ENCODE peak calls at places on chromosomes 12 and 14, in five cellular contexts. One of them, this sample, is unnamed.

GRCh38 chr14:53019391-53019790 is 68.5 kb upstream of the FERMT2 start:
- DNase-seq in A549: no peak
- DNase-seq in astrocyte: no peak
- DNase-seq in GM12878: no peak
- DNase-seq in GM13977: no peak
- DNase-seq in this sample: no peak

GRCh38 chr12:78018146-78018910 is 187.6 kb downstream of the NAV3 start:
- DNase-seq in A549: no peak
- DNase-seq in astrocyte: peak; percentile 72
- DNase-seq in GM12878: no peak
- DNase-seq in GM13977: no peak
- DNase-seq in this sample: peak; percentile 71

GRCh38 chr12:84161296-84161695 is 751.3 kb downstream of the SLC6A15 start:
- DNase-seq in A549: no peak
- DNase-seq in astrocyte: no peak
- DNase-seq in GM12878: no peak
- DNase-seq in GM13977: no peak
- DNase-seq in this sample: no peak

GRCh38 chr12:102480401-102480800 is at the start of gene IGF1:
- DNase-seq in A549: no peak
- DNase-seq in astrocyte: peak; percentile 58
- DNase-seq in GM12878: no peak
- DNase-seq in GM13977: no peak
- DNase-seq in this sample: peak; percentile 70

GRCh38 chr12:107400686-107401447 is 284.7 kb upstream of the PWP1 start:
- DNase-seq in A549: no peak
- DNase-seq in astrocyte: peak; percentile 59
- DNase-seq in GM12878: no peak
- DNase-seq in GM13977: no peak
- DNase-seq in this sample: peak; percentile 78

GRCh38 chr14:61720302-61720677 is 25.0 kb downstream of the HIF1A start:
- DNase-seq in A549: no peak
- DNase-seq in astrocyte: peak; percentile 39
- DNase-seq in GM12878: no peak
- DNase-seq in GM13977: no peak
- DNase-seq in this sample: no peak

GRCh38 chr12:124466200-124467128 is 100.9 kb downstream of the NCOR2 start:
- DNase-seq in A549: no peak
- DNase-seq in astrocyte: peak; percentile 24
- DNase-seq in GM12878: no peak
- DNase-seq in GM13977: peak; percentile 89
- DNase-seq in this sample: no peak

GRCh38 chr12:60059180-60059579 is 463.4 kb downstream of the SLC16A7 start:
- DNase-seq in A549: no peak
- DNase-seq in astrocyte: no peak
- DNase-seq in GM12878: no peak
- DNase-seq in GM13977: no peak
- DNase-seq in this sample: no peak

GRCh38 chr14:100542619-100543205 is 44.5 kb downstream of the BEGAIN start:
- DNase-seq in A549: no peak
- DNase-seq in astrocyte: no peak
- DNase-seq in GM12878: no peak
- DNase-seq in GM13977: no peak
- DNase-seq in this sample: no peak

GRCh38 chr12:113314121-113314529 is 20.8 kb downstream of the SLC8B1 start:
- DNase-seq in A549: no peak
- DNase-seq in astrocyte: peak; percentile 42
- DNase-seq in GM12878: no peak
- DNase-seq in GM13977: no peak
- DNase-seq in this sample: no peak

GRCh38 chr14:49999216-49999761 is 106.4 kb downstream of the ARF6 start:
- DNase-seq in A549: peak; percentile 87
- DNase-seq in astrocyte: peak; percentile 86
- DNase-seq in GM12878: no peak
- DNase-seq in GM13977: peak; percentile 84
- DNase-seq in this sample: peak; percentile 66

GRCh38 chr14:58884442-58884841 is 246.7 kb downstream of the DACT1 start:
- DNase-seq in A549: no peak
- DNase-seq in astrocyte: no peak
- DNase-seq in GM12878: no peak
- DNase-seq in GM13977: no peak
- DNase-seq in this sample: no peak

GRCh38 chr14:102279688-102280348 is 25.1 kb downstream of the MOK start:
- DNase-seq in A549: peak; percentile 87
- DNase-seq in astrocyte: peak; percentile 100
- DNase-seq in GM12878: no peak
- DNase-seq in GM13977: no peak
- DNase-seq in this sample: peak; percentile 99

GRCh38 chr12:74899031-74899829 is 310.4 kb downstream of the KCNC2 start:
- DNase-seq in A549: no peak
- DNase-seq in astrocyte: peak; percentile 27
- DNase-seq in GM12878: no peak
- DNase-seq in GM13977: no peak
- DNase-seq in this sample: peak; percentile 2

GRCh38 chr14:72498646-72499045 is 395.3 kb downstream of the DPF3 start:
- DNase-seq in A549: no peak
- DNase-seq in astrocyte: no peak
- DNase-seq in GM12878: no peak
- DNase-seq in GM13977: no peak
- DNase-seq in this sample: no peak

GRCh38 chr14:69610020-69610858 is 1.2 kb upstream of the SUSD6 start:
- DNase-seq in A549: no peak
- DNase-seq in astrocyte: no peak
- DNase-seq in GM12878: no peak
- DNase-seq in GM13977: no peak
- DNase-seq in this sample: no peak

GRCh38 chr12:100267603-100268281 is 765 bp downstream of the SCYL2 start:
- DNase-seq in A549: no peak
- DNase-seq in astrocyte: peak; percentile 51
- DNase-seq in GM12878: no peak
- DNase-seq in GM13977: peak; percentile 29
- DNase-seq in this sample: peak; percentile 47
- TF ChIP-seq CTCF in A549: no peak
- TF ChIP-seq CTCF in astrocyte: no peak
- TF ChIP-seq CTCF in GM12878: no peak
- TF ChIP-seq CTCF in GM13977: no peak
- TF ChIP-seq CTCF in this sample: no peak

GRCh38 chr12:28237423-28237822 is 47.2 kb downstream of the CCDC91 start:
- DNase-seq in A549: no peak
- DNase-seq in astrocyte: no peak
- DNase-seq in GM12878: no peak
- DNase-seq in GM13977: no peak
- DNase-seq in this sample: no peak
- TF ChIP-seq CTCF in A549: no peak
- TF ChIP-seq CTCF in astrocyte: no peak
- TF ChIP-seq CTCF in GM12878: no peak
- TF ChIP-seq CTCF in GM13977: no peak
- TF ChIP-seq CTCF in this sample: no peak

DNA sequence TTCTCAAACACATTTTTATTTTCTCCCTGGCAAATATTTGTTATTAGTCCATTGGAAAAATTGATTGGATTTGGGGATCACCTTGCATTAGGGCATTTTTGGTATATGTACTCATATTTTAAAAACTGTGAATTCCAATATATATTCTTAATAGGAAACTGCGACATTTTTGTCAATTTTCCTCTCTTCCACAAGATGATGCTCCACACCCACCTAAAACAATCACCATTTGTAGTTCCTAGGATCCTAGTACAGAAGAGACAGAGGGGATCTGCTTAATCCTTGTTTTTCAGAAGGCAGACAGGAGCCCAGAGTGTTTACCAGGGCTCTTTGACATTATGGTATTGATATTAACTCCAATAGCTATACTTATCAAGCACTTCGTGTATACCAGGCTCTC is 22.8 kb upstream of the OASL start:
- DNase-seq in A549: no peak
- DNase-seq in astrocyte: no peak
- DNase-seq in GM12878: no peak
- DNase-seq in GM13977: no peak
- DNase-seq in this sample: peak; percentile 43
- TF ChIP-seq CTCF in A549: peak; percentile 50
- TF ChIP-seq CTCF in astrocyte: peak; percentile 31
- TF ChIP-seq CTCF in GM12878: peak; percentile 43
- TF ChIP-seq CTCF in GM13977: peak; percentile 42
- TF ChIP-seq CTCF in this sample: peak; percentile 41

GRCh38 chr12:110698171-110698902 is 9.4 kb upstream of the HVCN1 start:
- DNase-seq in A549: peak; percentile 74
- DNase-seq in astrocyte: peak; percentile 70
- DNase-seq in GM12878: peak; percentile 90
- DNase-seq in GM13977: peak; percentile 82
- DNase-seq in this sample: peak; percentile 84
- TF ChIP-seq CTCF in A549: peak; percentile 50
- TF ChIP-seq CTCF in astrocyte: peak; percentile 69
- TF ChIP-seq CTCF in GM12878: peak; percentile 90
- TF ChIP-seq CTCF in GM13977: peak; percentile 88
- TF ChIP-seq CTCF in this sample: peak; percentile 83

DNA sequence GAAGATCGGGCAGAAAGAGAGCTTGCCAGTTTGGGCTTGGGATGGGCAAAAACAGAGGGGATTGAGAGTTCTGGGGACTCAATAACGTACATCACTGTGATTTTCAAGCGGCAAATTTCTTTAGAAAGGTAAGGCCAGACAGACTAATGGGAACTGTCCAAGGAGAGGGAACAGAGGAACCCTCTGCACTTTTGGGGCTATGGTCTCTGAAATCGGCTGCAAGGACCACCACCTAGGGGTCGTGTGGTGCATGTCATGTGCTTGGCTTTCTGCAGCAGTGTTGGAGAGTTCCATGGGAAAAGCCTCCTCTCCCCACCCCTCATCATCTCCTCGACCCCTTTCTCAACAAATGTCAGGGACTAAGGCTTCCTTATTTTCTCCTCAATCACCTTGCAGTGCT is 79.6 kb downstream of the PPM1A start:
- DNase-seq in A549: no peak
- DNase-seq in astrocyte: no peak
- DNase-seq in GM12878: no peak
- DNase-seq in GM13977: no peak
- DNase-seq in this sample: no peak
- TF ChIP-seq CTCF in A549: no peak
- TF ChIP-seq CTCF in astrocyte: no peak
- TF ChIP-seq CTCF in GM12878: peak; percentile 6
- TF ChIP-seq CTCF in GM13977: peak; percentile 22
- TF ChIP-seq CTCF in this sample: no peak

GRCh38 chr12:52667509-52667908 is 12.7 kb downstream of the KRT1 start:
- DNase-seq in A549: peak; percentile 21
- DNase-seq in astrocyte: no peak
- DNase-seq in GM12878: no peak
- DNase-seq in GM13977: no peak
- DNase-seq in this sample: no peak
- TF ChIP-seq CTCF in A549: peak; percentile 19
- TF ChIP-seq CTCF in astrocyte: no peak
- TF ChIP-seq CTCF in GM12878: peak; percentile 14
- TF ChIP-seq CTCF in GM13977: no peak
- TF ChIP-seq CTCF in this sample: peak; percentile 38

GRCh38 chr12:121749267-121749666 is 36.7 kb downstream of the TMEM120B start:
- DNase-seq in A549: no peak
- DNase-seq in astrocyte: no peak
- DNase-seq in GM12878: no peak
- DNase-seq in GM13977: no peak
- DNase-seq in this sample: no peak

GRCh38 chr12:121751716-121752351 is 39.3 kb downstream of the TMEM120B start:
- DNase-seq in A549: no peak
- DNase-seq in astrocyte: no peak
- DNase-seq in GM12878: no peak
- DNase-seq in GM13977: no peak
- DNase-seq in this sample: no peak

GRCh38 chr12:121750507-121750955 is 38.0 kb downstream of the TMEM120B start:
- DNase-seq in A549: no peak
- DNase-seq in astrocyte: no peak
- DNase-seq in GM12878: no peak
- DNase-seq in GM13977: no peak
- DNase-seq in this sample: no peak

GRCh38 chr12:121748571-121749265 is 36.2 kb downstream of the TMEM120B start:
- DNase-seq in A549: peak; percentile 85
- DNase-seq in astrocyte: peak; percentile 86
- DNase-seq in GM12878: no peak
- DNase-seq in GM13977: peak; percentile 76
- DNase-seq in this sample: peak; percentile 80

DNA sequence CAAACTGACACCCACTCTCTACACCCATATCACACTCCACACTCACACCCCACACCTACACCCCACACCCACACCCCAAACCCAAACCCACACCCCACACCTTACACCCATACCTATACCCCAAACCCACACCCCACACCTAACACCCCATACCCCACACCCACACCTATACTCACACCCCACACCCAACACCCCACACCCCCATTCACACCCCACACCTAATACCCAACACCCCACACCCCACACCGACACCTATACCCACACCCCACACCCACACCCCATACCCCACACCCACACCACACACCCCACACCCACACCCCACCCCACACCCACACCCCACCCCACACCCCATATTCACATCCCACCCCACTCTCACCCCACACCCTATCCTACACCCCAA is 38.5 kb downstream of the TMEM120B start:
- DNase-seq in A549: no peak
- DNase-seq in astrocyte: no peak
- DNase-seq in GM12878: no peak
- DNase-seq in GM13977: no peak
- DNase-seq in this sample: no peak
- TF ChIP-seq CTCF in A549: no peak
- TF ChIP-seq CTCF in astrocyte: no peak
- TF ChIP-seq CTCF in GM12878: no peak
- TF ChIP-seq CTCF in GM13977: no peak
- TF ChIP-seq CTCF in this sample: no peak

GRCh38 chr14:92382677-92383076 is 59.7 kb downstream of the SLC24A4 start:
- DNase-seq in A549: peak; percentile 66
- DNase-seq in astrocyte: no peak
- DNase-seq in GM12878: no peak
- DNase-seq in GM13977: no peak
- DNase-seq in this sample: no peak
- TF ChIP-seq CTCF in A549: peak; percentile 48
- TF ChIP-seq CTCF in astrocyte: no peak
- TF ChIP-seq CTCF in GM12878: peak; percentile 15
- TF ChIP-seq CTCF in GM13977: no peak
- TF ChIP-seq CTCF in this sample: peak; percentile 27

GRCh38 chr12:19186722-19187661 is 57.5 kb downstream of the PLEKHA5 start:
- DNase-seq in A549: peak; percentile 30
- DNase-seq in astrocyte: peak; percentile 36
- DNase-seq in GM12878: no peak
- DNase-seq in GM13977: peak; percentile 21
- DNase-seq in this sample: peak; percentile 84
- TF ChIP-seq CTCF in A549: peak; percentile 76
- TF ChIP-seq CTCF in astrocyte: peak; percentile 54
- TF ChIP-seq CTCF in GM12878: peak; percentile 52
- TF ChIP-seq CTCF in GM13977: peak; percentile 48
- TF ChIP-seq CTCF in this sample: peak; percentile 53

GRCh38 chr12:3968523-3968922 is 95.3 kb upstream of the PARP11 start:
- DNase-seq in A549: no peak
- DNase-seq in astrocyte: no peak
- DNase-seq in GM12878: no peak
- DNase-seq in GM13977: no peak
- DNase-seq in this sample: no peak
- TF ChIP-seq CTCF in A549: no peak
- TF ChIP-seq CTCF in astrocyte: no peak
- TF ChIP-seq CTCF in GM12878: no peak
- TF ChIP-seq CTCF in GM13977: no peak
- TF ChIP-seq CTCF in this sample: no peak

This sample was measured in fibroblast of the aortic adventitia.